ENCODE peak calls at places on chromosomes 2 and 18, in four cellular contexts. One of them, this sample, is unnamed.

GRCh38 chr2:210873631-210874030 is 317.2 kb downstream of the CPS1 start:
- DNase-seq in foreskin fibroblast: no peak
- DNase-seq in cardiac muscle cell: no peak
- DNase-seq in A673: no peak
- DNase-seq in this sample: no peak

GRCh38 chr2:240429341-240429871 is 6.1 kb upstream of the GPC1 start:
- DNase-seq in foreskin fibroblast: no peak
- DNase-seq in A673: no peak
- DNase-seq in cardiac muscle cell: no peak
- DNase-seq in this sample: no peak

GRCh38 chr2:154700142-154700541 is 1.6 kb downstream of the KCNJ3 start:
- DNase-seq in A673: no peak
- DNase-seq in foreskin fibroblast: no peak
- DNase-seq in cardiac muscle cell: no peak
- DNase-seq in this sample: no peak

GRCh38 chr18:50356036-50356945 is 18.6 kb upstream of the SKA1 start:
- DNase-seq in A673: no peak
- DNase-seq in cardiac muscle cell: peak; percentile 52
- DNase-seq in foreskin fibroblast: peak; percentile 54
- DNase-seq in this sample: no peak

GRCh38 chr2:187377335-187377734 is 70.7 kb downstream of the CALCRL start:
- DNase-seq in foreskin fibroblast: peak; percentile 2
- DNase-seq in cardiac muscle cell: no peak
- DNase-seq in A673: no peak
- DNase-seq in this sample: no peak

GRCh38 chr2:148253716-148254115 is 232.8 kb downstream of the MBD5 start:
- DNase-seq in foreskin fibroblast: peak; percentile 12
- DNase-seq in cardiac muscle cell: no peak
- DNase-seq in A673: peak; percentile 4
- DNase-seq in this sample: no peak

GRCh38 chr2:220076734-220077133 is 449.3 kb downstream of the SLC4A3 start:
- DNase-seq in foreskin fibroblast: peak; percentile 96
- DNase-seq in cardiac muscle cell: peak; percentile 27
- DNase-seq in A673: peak; percentile 26
- DNase-seq in this sample: no peak

GRCh38 chr2:216644846-216645635 is 11.8 kb downstream of the IGFBP2 start:
- DNase-seq in foreskin fibroblast: no peak
- DNase-seq in A673: no peak
- DNase-seq in cardiac muscle cell: no peak
- DNase-seq in this sample: no peak

GRCh38 chr2:169670215-169670651 is 24.0 kb downstream of the CFAP210 start:
- DNase-seq in A673: peak; percentile 11
- DNase-seq in foreskin fibroblast: peak; percentile 26
- DNase-seq in cardiac muscle cell: no peak
- DNase-seq in this sample: no peak

GRCh38 chr2:64363848-64364247 is 90.1 kb upstream of the LGALSL start:
- DNase-seq in foreskin fibroblast: no peak
- DNase-seq in A673: peak; percentile 56
- DNase-seq in cardiac muscle cell: no peak
- DNase-seq in this sample: no peak

GRCh38 chr2:237434916-237435315 is 21.0 kb upstream of the COL6A3 start:
- DNase-seq in cardiac muscle cell: no peak
- DNase-seq in foreskin fibroblast: no peak
- DNase-seq in A673: peak; percentile 73
- DNase-seq in this sample: no peak

GRCh38 chr2:241593271-241593670 is 34.7 kb downstream of the BOK start:
- DNase-seq in foreskin fibroblast: no peak
- DNase-seq in cardiac muscle cell: no peak
- DNase-seq in A673: no peak
- DNase-seq in this sample: no peak

GRCh38 chr2:241597561-241597960 is 39.0 kb downstream of the BOK start:
- DNase-seq in cardiac muscle cell: no peak
- DNase-seq in foreskin fibroblast: no peak
- DNase-seq in A673: no peak
- DNase-seq in this sample: no peak

GRCh38 chr2:241598061-241598460 is 38.9 kb downstream of the THAP4 start:
- DNase-seq in foreskin fibroblast: no peak
- DNase-seq in A673: no peak
- DNase-seq in cardiac muscle cell: no peak
- DNase-seq in this sample: no peak

GRCh38 chr2:241598487-241598886 is 38.5 kb downstream of the THAP4 start:
- DNase-seq in foreskin fibroblast: no peak
- DNase-seq in A673: no peak
- DNase-seq in cardiac muscle cell: no peak
- DNase-seq in this sample: no peak

DNA sequence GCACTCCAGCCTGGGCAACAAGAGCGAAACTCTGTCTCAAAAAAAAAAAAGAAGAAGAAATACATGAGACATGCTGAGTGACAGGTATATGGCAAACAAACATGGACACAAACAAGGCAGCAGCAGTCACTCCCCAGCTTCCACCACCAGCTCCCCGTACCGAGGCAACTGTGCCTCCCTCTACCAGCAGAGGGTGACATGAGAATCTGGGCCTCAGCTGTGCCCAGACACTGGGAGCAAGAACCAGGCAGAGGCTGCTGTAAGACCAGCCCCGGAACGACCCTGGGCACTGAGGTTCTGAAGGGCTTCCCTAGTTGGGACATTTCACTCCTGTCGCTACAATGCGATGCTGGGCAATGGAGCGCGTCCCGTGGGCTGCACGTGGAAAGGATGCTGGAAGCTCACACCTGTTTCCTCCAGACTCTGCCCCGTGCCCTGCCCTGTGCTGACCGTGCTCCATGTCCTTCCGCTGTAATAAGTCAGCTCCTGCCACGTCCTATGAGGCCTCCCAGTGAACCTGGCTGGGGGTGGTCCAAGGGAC is 37.1 kb downstream of the BOK start:
- DNase-seq in cardiac muscle cell: peak; percentile 24
- DNase-seq in A673: no peak
- DNase-seq in foreskin fibroblast: no peak
- DNase-seq in this sample: no peak
- TF ChIP-seq CTCF in cardiac muscle cell: peak; percentile 55
- TF ChIP-seq CTCF in A673: peak; percentile 38
- TF ChIP-seq CTCF in foreskin fibroblast: peak; percentile 35
- TF ChIP-seq CTCF in this sample: no peak

DNA sequence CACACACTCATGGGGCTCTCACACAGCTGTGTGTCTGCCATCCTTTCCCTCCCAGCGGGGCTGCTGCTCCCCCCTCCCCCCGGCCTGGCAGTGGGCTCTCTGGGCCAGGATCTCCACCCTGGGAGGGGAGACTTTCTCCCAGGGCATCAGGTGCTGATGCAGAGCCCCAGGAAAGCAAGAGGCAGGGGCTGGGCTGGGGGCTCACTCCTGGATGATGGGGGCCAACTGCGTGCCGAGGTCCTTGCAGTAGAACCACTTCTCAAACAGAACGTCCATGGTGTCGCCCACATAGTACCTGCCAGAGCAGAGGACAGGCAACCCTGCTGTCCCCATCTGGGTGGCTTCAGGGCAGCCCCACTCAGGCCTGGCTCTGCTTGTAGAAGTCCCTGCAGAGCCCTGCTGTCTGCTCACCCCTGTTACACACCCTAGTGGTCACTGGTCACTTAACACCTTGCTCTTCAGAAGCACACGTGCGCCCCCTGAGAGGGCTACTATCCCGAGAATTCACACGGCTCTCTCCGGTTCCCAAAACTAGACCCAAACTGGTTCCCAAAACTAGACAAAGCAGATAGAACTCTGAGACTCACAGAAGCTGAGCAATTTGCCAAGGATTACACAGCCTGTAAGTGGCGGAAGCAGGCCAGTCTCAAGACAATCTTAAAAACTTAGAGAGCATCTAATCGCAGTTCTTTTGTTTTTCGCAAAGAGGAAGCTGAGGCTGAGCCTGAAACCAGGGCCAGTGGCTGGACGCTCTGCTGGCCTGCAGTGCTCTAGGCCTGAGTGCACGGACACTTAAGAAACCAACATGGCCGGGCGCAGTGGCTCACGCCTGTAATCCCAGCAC is 6.6 kb upstream of the OXER1 start:
- DNase-seq in A673: peak; percentile 41
- DNase-seq in cardiac muscle cell: peak; percentile 82
- DNase-seq in foreskin fibroblast: peak; percentile 54
- DNase-seq in this sample: peak; percentile 59
- TF ChIP-seq CTCF in A673: peak; percentile 29
- TF ChIP-seq CTCF in cardiac muscle cell: peak; percentile 54
- TF ChIP-seq CTCF in foreskin fibroblast: peak; percentile 29
- TF ChIP-seq CTCF in this sample: peak; percentile 55

GRCh38 chr2:233807215-233807865 is 29.2 kb downstream of the MROH2A start:
- DNase-seq in foreskin fibroblast: no peak
- DNase-seq in cardiac muscle cell: no peak
- DNase-seq in A673: no peak
- DNase-seq in this sample: no peak
- TF ChIP-seq CTCF in foreskin fibroblast: no peak
- TF ChIP-seq CTCF in cardiac muscle cell: no peak
- TF ChIP-seq CTCF in A673: peak; percentile 29
- TF ChIP-seq CTCF in this sample: no peak

DNA sequence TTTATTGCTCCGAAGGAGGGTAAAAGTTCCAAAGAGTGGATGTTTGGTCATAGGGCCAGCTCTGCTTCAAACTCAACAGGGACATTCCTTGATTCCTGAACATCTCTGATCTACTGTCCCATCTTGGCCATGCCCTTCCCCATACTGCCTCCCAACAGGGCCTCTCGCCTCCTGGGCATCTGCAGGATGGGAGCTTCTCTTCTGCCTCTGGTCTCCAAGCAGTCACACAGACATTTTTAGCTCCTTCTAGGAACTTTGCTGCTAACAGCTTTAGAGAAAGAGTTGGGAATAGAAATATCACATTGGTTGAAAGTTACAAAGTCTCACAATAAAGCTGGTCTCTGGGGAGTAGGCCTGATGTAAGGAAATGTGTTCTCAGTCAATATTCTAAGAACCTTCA is 9.4 kb upstream of the DGUOK start:
- DNase-seq in cardiac muscle cell: no peak
- DNase-seq in foreskin fibroblast: no peak
- DNase-seq in A673: no peak
- DNase-seq in this sample: no peak
- TF ChIP-seq CTCF in cardiac muscle cell: no peak
- TF ChIP-seq CTCF in foreskin fibroblast: no peak
- TF ChIP-seq CTCF in A673: no peak
- TF ChIP-seq CTCF in this sample: no peak

DNA sequence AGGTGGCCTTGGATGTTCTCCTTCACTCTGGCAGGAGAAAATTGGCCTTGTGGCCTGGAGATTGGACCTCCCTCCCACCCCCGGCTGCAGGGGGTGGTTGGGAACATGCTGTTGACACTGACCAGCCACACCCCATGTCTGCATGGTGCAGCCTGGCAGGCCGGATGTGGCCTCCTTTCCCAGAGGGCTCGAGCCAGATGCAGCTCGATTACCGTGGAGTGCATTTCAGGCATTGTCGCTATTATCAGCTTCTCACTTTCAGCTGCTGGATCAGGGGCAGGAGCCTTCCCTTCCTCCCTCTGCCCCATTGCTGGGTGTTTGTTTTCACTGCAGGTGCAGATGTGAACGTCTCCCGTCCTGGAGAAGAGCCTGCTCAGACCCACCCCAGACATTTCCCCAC is 211.0 kb upstream of the SIX2 start:
- DNase-seq in A673: no peak
- DNase-seq in cardiac muscle cell: no peak
- DNase-seq in foreskin fibroblast: peak; percentile 32
- DNase-seq in this sample: no peak
- TF ChIP-seq CTCF in A673: no peak
- TF ChIP-seq CTCF in cardiac muscle cell: no peak
- TF ChIP-seq CTCF in foreskin fibroblast: no peak
- TF ChIP-seq CTCF in this sample: no peak

DNA sequence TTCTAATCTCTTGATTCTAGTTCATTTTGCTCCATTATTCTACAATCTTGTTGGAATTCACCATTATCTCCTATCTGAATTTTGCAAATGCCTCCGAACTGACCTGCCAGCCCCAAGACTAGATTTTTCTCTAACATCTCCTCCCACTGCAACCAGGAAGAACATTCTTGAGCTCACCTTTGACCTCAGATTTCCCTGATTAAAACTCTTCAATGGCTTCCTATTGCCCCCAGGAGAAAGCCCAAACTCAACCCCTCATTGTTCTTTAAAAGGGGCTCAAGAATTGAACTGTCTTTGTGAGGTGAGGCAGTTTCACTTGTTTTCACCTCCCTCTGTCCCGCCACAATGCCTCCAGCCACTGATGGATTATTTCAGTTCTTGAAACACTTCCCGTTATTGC is 784.6 kb upstream of the ZEB2 start:
- DNase-seq in cardiac muscle cell: no peak
- DNase-seq in A673: no peak
- DNase-seq in foreskin fibroblast: no peak
- DNase-seq in this sample: no peak
- TF ChIP-seq CTCF in cardiac muscle cell: no peak
- TF ChIP-seq CTCF in A673: no peak
- TF ChIP-seq CTCF in foreskin fibroblast: no peak
- TF ChIP-seq CTCF in this sample: no peak

DNA sequence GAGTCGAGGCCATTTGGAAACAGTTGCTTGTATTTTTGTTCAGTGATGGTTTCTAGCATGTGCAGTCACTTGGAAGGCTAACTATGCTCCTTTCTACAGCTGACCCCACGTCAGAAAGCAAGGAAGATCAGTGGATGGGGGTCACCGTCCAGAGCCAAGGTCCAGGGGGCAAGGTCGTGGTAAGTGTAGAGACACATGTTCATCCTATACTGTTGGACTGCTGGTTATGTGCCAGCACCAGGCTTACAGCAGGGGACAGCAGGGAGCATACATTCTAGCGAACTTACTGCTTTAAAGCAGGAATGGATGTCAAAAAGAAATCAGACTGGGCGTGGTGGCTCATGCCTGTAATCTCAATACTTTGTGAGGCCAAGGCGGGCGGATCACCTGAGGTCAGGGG is 40.0 kb downstream of the ITGA6 start:
- DNase-seq in cardiac muscle cell: peak; percentile 54
- DNase-seq in A673: no peak
- DNase-seq in foreskin fibroblast: peak; percentile 33
- DNase-seq in this sample: no peak
- TF ChIP-seq CTCF in cardiac muscle cell: peak; percentile 24
- TF ChIP-seq CTCF in A673: peak; percentile 21
- TF ChIP-seq CTCF in foreskin fibroblast: peak; percentile 11
- TF ChIP-seq CTCF in this sample: no peak

This sample was measured in endothelial cell.